ENCODE peak calls at places on chromosome 22, in ten cellular contexts. G is astrocyte of the spinal cord, W is NCI-H1436, U is GM19239, K is activated T-cell treated with anti-CD3 and anti-CD28 coated beads for 1 hour, S is GM23338, T is EL, V is RPMI8226, H is cardiac fibroblast, F is dermis microvascular lymphatic vessel endothelial cell. L is an unnamed sample.

GRCh38 chr22:38266120-38266519 is 6.7 kb downstream of the TMEM184B start:
- DNase-seq in G (no peak), W (no peak), U (no peak), K (no peak), S (no peak), T (no peak), V (no peak), H (peak; percentile 60), F (no peak), L (no peak)

GRCh38 chr22:30301995-30302809 is 12.9 kb upstream of the CASTOR1 start:
- DNase-seq in G (peak; percentile 75), W (no peak), U (no peak), K (no peak), S (no peak), T (peak; percentile 51), V (peak; percentile 74), H (peak; percentile 73), F (no peak), L (no peak)

GRCh38 chr22:32801436-32802290 is at the start of gene TIMP3:
- DNase-seq in G (peak; percentile 85), W (peak; percentile 17), U (no peak), K (no peak), S (peak; percentile 90), T (peak; percentile 91), V (no peak), H (peak; percentile 83), F (peak; percentile 61), L (peak; percentile 52)

GRCh38 chr22:43953988-43954771 is 1.1 kb upstream of the SAMM50 start:
- DNase-seq in G (no peak), W (no peak), U (no peak), K (no peak), S (no peak), T (no peak), V (no peak), H (no peak), F (no peak), L (no peak)

GRCh38 chr22:20591660-20592310 is 84.4 kb downstream of the MED15 start:
- DNase-seq in G (peak; percentile 56), W (peak; percentile 46), U (no peak), K (no peak), S (peak; percentile 84), T (no peak), V (no peak), H (no peak), F (no peak), L (no peak)

GRCh38 chr22:47199261-47199948 is 437.0 kb downstream of the TBC1D22A start:
- DNase-seq in G (no peak), W (no peak), U (no peak), K (no peak), S (no peak), T (no peak), V (no peak), H (no peak), F (no peak), L (no peak)

GRCh38 chr22:20519558-20519957 is 12.1 kb downstream of the MED15 start:
- DNase-seq in G (no peak), W (no peak), U (no peak), K (no peak), S (no peak), T (no peak), V (no peak), H (no peak), F (no peak), L (no peak)

GRCh38 chr22:49724893-49725489 is 102.7 kb downstream of the BRD1 start:
- DNase-seq in G (peak; percentile 3), W (peak; percentile 36), U (peak; percentile 95), K (peak; percentile 59), S (no peak), T (peak; percentile 21), V (peak; percentile 88), H (peak; percentile 45), F (peak; percentile 67), L (peak; percentile 73)

GRCh38 chr22:22748297-22748743 is 103.9 kb downstream of the GGTLC2 start:
- DNase-seq in G (peak; percentile 33), W (peak; percentile 9), U (peak; percentile 19), K (no peak), S (peak; percentile 43), T (peak; percentile 45), V (peak; percentile 48), H (peak; percentile 68), F (peak; percentile 46), L (no peak)

GRCh38 chr22:50531546-50532352 is 1.9 kb upstream of the TYMP start:
- DNase-seq in G (peak; percentile 50), W (no peak), U (no peak), K (peak; percentile 62), S (peak; percentile 76), T (peak; percentile 74), V (peak; percentile 88), H (peak; percentile 87), F (peak; percentile 76), L (peak; percentile 41)

GRCh38 chr22:20957691-20958440 is 9.2 kb upstream of the AIFM3 start:
- DNase-seq in G (no peak), W (no peak), U (no peak), K (no peak), S (peak; percentile 82), T (peak; percentile 48), V (no peak), H (no peak), F (no peak), L (peak; percentile 32)

GRCh38 chr22:38782402-38783094 is 11.4 kb downstream of the DNAL4 start:
- DNase-seq in G (peak; percentile 65), W (no peak), U (no peak), K (no peak), S (no peak), T (peak; percentile 56), V (no peak), H (peak; percentile 75), F (no peak), L (peak; percentile 87)